ENCODE peak calls at places on chromosomes 2 and 18, in nine cellular contexts. E is cardiac fibroblast, D is tibial artery, P is cardiac muscle cell, Z is HCT116, V is fibroblast of villous mesenchyme, N is Panc1, M is psoas muscle, X is endothelial cell. W is an unnamed sample.

GRCh38 chr2:100853909-100854810 is 34.2 kb downstream of the NPAS2 start:
- DNase-seq in V (no peak), X (no peak), M (no peak), Z (no peak), N (no peak), D (no peak), P (no peak), E (no peak), W (no peak)

GRCh38 chr2:238021327-238021726 is 39.5 kb upstream of the SCLY start:
- DNase-seq in D (no peak), P (no peak), N (no peak), X (no peak), Z (no peak), V (no peak), M (no peak), E (no peak), W (no peak)

GRCh38 chr2:226772389-226773179 is 27.0 kb downstream of the IRS1 start:
- DNase-seq in Z (no peak), V (peak; percentile 93), M (no peak), D (no peak), E (peak; percentile 53), P (peak; percentile 53), N (no peak), X (no peak), W (no peak)

GRCh38 chr2:152428800-152429637 is 94.0 kb downstream of the FMNL2 start:
- DNase-seq in P (no peak), Z (no peak), E (no peak), N (no peak), D (no peak), M (no peak), V (no peak), X (no peak), W (no peak)

GRCh38 chr2:154193246-154193645 is 321.5 kb downstream of the GALNT13 start:
- DNase-seq in P (no peak), N (no peak), V (peak; percentile 16), E (no peak), Z (no peak), M (no peak), D (no peak), X (no peak), W (no peak)

GRCh38 chr2:110993557-110994231 is 127.0 kb upstream of the BCL2L11 start:
- DNase-seq in Z (no peak), M (no peak), N (no peak), V (no peak), D (no peak), X (no peak), E (no peak), P (peak; percentile 4), W (no peak)

GRCh38 chr2:201698588-201699226 is at the start of gene MPP4:
- DNase-seq in P (peak; percentile 25), M (no peak), D (no peak), N (no peak), X (no peak), V (peak; percentile 73), Z (no peak), E (peak; percentile 26), W (no peak)

GRCh38 chr2:118882693-118883336 is 35.4 kb upstream of the EN1 start:
- DNase-seq in N (peak; percentile 80), X (peak; percentile 70), Z (peak; percentile 57), P (peak; percentile 61), M (peak; percentile 70), V (peak; percentile 41), E (peak; percentile 58), D (peak; percentile 69), W (peak; percentile 60)

GRCh38 chr2:181680055-181680936 is at the start of gene NEUROD1:
- DNase-seq in N (no peak), P (no peak), M (no peak), D (no peak), X (no peak), V (no peak), E (no peak), Z (no peak), W (no peak)

GRCh38 chr2:238092486-238093035 is 7.6 kb upstream of the ESPNL start:
- DNase-seq in D (peak; percentile 40), V (no peak), M (peak; percentile 24), X (no peak), P (no peak), Z (no peak), N (no peak), E (no peak), W (no peak)

GRCh38 chr18:23812566-23813440 is 123.5 kb downstream of the LAMA3 start:
- DNase-seq in M (no peak), P (peak; percentile 42), Z (peak; percentile 15), X (no peak), V (peak; percentile 48), E (peak; percentile 46), N (no peak), D (no peak), W (no peak)

DNA sequence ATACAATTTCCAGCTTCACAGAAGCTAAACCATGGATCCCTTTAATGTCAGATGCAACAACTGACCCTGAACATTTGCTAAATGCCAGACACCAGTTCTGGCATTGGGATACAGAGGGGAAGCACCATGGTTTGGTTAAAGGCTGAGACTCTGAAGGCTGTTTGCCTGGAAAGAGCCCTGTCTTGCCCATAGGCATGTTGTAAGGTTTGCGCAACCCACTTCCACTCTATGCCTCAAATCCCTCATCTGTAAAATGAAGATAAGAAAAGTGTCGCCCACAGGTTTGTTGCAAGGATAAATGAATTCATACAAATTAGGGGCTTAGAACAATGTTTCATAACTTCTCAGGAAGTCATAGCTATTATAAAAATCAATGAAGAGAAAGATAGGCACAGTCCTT is 380.9 kb upstream of the GYPC start:
- DNase-seq in X (no peak), P (no peak), V (no peak), D (no peak), N (no peak), E (no peak), Z (no peak), M (no peak), W (no peak)
- TF ChIP-seq CTCF in X (no peak), P (no peak), V (no peak), D (no peak), N (no peak), E (no peak), Z (no peak), M (no peak), W (no peak)

DNA sequence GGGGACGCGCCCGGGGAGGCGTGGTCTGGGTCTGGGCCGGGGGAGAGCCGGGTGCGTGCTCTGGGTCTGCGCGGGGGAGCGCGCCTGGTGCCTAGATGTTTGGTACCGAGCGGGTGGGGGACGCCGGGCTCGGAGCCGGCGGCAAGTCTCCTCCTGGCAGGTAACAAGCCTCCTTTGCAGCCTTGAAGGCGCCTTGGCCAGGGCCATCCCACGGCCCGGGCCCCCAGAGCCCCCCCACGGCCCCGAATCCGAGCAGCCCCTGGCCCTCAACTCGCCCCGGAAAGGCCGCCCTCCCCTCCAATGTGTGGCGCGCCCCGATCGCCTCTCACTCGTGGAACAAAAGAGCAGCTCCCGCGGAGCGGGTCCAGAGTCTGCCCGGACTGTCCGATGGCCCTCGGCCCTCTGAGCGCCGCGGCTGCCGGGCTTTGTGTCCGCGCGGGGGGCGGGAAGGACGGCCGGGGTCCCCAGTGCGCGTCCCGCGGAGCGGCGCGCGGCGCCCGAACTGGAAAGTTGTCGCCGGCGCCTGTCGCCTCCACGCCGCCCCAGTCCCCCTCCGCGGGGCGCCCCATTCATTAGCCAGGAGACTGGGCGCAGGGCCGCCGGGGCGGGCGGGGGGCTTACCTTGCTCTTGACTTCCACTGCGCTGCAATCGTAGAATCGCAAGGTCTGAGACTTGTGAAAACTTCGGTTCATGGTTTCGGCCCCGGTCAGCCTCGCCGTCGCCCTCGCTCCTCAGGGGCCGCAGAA is 485 bp downstream of the PARD6G start:
- DNase-seq in E (no peak), Z (no peak), P (peak; percentile 11), N (no peak), X (peak; percentile 46), D (no peak), M (peak; percentile 64), V (peak; percentile 6), W (no peak)
- TF ChIP-seq CTCF in E (no peak), Z (no peak), P (no peak), N (no peak), X (no peak), D (no peak), M (no peak), V (no peak), W (no peak)

GRCh38 chr2:83594841-83595720 is 864.0 kb downstream of the SUCLG1 start:
- DNase-seq in M (no peak), X (no peak), V (peak; percentile 28), E (no peak), D (no peak), P (no peak), Z (no peak), N (no peak), W (no peak)
- TF ChIP-seq CTCF in M (no peak), X (no peak), V (no peak), E (no peak), D (no peak), P (no peak), Z (no peak), N (no peak), W (no peak)

GRCh38 chr2:113187771-113188170 is 14.0 kb downstream of the PSD4 start:
- DNase-seq in D (no peak), P (peak; percentile 42), Z (no peak), X (no peak), M (no peak), N (no peak), E (no peak), V (no peak), W (no peak)

GRCh38 chr2:113196839-113197238 is 23.1 kb downstream of the PSD4 start:
- DNase-seq in P (no peak), D (no peak), E (no peak), Z (no peak), M (no peak), V (no peak), N (no peak), X (no peak), W (no peak)

GRCh38 chr2:113197347-113198047 is 23.7 kb downstream of the PSD4 start:
- DNase-seq in X (no peak), P (no peak), Z (no peak), V (no peak), D (no peak), E (no peak), N (no peak), M (no peak), W (no peak)

GRCh38 chr2:113195923-113196501 is 22.2 kb downstream of the PSD4 start:
- DNase-seq in M (no peak), Z (no peak), X (no peak), N (no peak), D (no peak), E (no peak), P (no peak), V (no peak), W (no peak)

DNA sequence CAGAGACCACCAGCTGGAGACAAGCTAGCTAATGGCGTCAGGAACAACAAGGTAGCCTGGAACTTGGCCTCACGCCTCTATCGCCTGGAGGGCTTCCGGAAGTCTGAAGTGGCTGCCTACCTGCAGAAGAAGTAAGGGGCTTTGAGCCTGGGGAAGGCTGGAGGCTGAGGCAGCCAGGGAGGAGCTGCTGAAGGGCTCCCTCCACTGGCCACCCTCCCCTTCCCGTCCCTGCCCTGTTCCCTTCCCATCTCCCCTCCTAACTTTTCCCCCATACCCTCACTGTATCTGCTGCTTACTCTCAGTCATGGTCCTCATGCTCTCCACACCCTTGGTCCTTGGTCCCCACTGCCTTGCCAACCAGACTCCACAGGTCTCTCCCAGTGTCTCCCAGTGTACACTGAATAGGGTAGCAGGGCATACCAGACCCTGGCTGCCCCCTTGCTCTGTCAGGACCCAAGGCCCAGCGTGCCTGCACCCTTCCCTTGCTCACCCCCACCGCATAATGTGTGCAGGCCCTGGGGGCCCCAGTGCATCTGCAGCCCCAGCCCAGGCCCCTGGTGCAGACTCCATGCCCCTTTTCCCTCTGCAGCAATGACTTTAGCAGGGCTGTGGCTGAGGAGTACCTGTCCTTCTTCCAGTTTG is 18.8 kb downstream of the PSD4 start:
- DNase-seq in N (no peak), Z (no peak), X (no peak), E (no peak), V (no peak), M (no peak), P (no peak), D (no peak), W (no peak)
- TF ChIP-seq CTCF in N (no peak), Z (peak; percentile 12), X (no peak), E (no peak), V (no peak), M (no peak), P (peak; percentile 6), D (no peak), W (no peak)